ENCODE peak calls at places on chromosomes 16 and 17, in four cellular contexts. P, R, T and X are unnamed samples.

GRCh38 chr17:32927724-32928526 is at the start of gene TMEM98:
- DNase-seq in P (no peak), R (no peak), T (peak; percentile 50), X (no peak)

GRCh38 chr16:84808812-84809211 is 11.0 kb upstream of the CRISPLD2 start:
- DNase-seq in P (no peak), R (no peak), T (no peak), X (no peak)

GRCh38 chr16:58099956-58100300 is 29.3 kb downstream of the CFAP20 start:
- DNase-seq in P (no peak), R (no peak), T (no peak), X (no peak)

GRCh38 chr17:933168-934083 is 46.1 kb downstream of the NXN start:
- DNase-seq in P (no peak), R (no peak), T (no peak), X (peak; percentile 96)

GRCh38 chr17:50830298-50830697 is 5.1 kb upstream of the WFIKKN2 start:
- DNase-seq in P (no peak), R (no peak), T (no peak), X (no peak)

GRCh38 chr16:81714593-81714992 is 64.5 kb upstream of the PLCG2 start:
- DNase-seq in P (no peak), R (no peak), T (no peak), X (no peak)

GRCh38 chr16:85613609-85614337 is 651 bp downstream of the GSE1 start:
- DNase-seq in P (peak; percentile 15), R (no peak), T (no peak), X (no peak)

GRCh38 chr16:79076039-79076767 is 524.3 kb downstream of the MAF start:
- DNase-seq in P (no peak), R (no peak), T (no peak), X (no peak)

GRCh38 chr17:82019905-82020873 is 2.5 kb downstream of the CENPX start:
- DNase-seq in P (peak; percentile 56), R (no peak), T (no peak), X (no peak)

GRCh38 chr17:48550313-48551205 is 5.7 kb upstream of the HOXB2 start:
- DNase-seq in P (no peak), R (no peak), T (no peak), X (no peak)

GRCh38 chr16:19344224-19344801 is 58.8 kb downstream of the CLEC19A start:
- DNase-seq in P (no peak), R (no peak), T (no peak), X (no peak)

GRCh38 chr16:12089492-12090161 is 113.1 kb downstream of the SNX29 start:
- DNase-seq in P (peak; percentile 40), R (no peak), T (peak; percentile 29), X (peak; percentile 30)

GRCh38 chr16:71917900-71918299 is 22.6 kb downstream of the IST1 start:
- DNase-seq in P (no peak), R (no peak), T (no peak), X (no peak)